ENCODE peak calls at places on chromosomes 7 and 10, in eight cellular contexts. One of them, this sample, is unnamed.

GRCh38 chr10:113056468-113057021 is 106.5 kb downstream of the TCF7L2 start:
- DNase-seq in NB4: no peak
- DNase-seq in HCT116: no peak
- DNase-seq in GM12892: no peak
- DNase-seq in tibial nerve: no peak
- DNase-seq in uterus: no peak
- DNase-seq in body of pancreas: no peak
- DNase-seq in transverse colon: no peak
- DNase-seq in this sample: peak

GRCh38 chr7:56007891-56008290 is 43.4 kb downstream of the PSPH start:
- DNase-seq in NB4: no peak
- DNase-seq in HCT116: no peak
- DNase-seq in GM12892: no peak
- DNase-seq in tibial nerve: no peak
- DNase-seq in uterus: no peak
- DNase-seq in body of pancreas: no peak
- DNase-seq in transverse colon: no peak
- DNase-seq in this sample: no peak

GRCh38 chr7:22426463-22427121 is 69.6 kb upstream of the RAPGEF5 start:
- DNase-seq in NB4: peak
- DNase-seq in HCT116: no peak
- DNase-seq in GM12892: no peak
- DNase-seq in tibial nerve: no peak
- DNase-seq in uterus: no peak
- DNase-seq in body of pancreas: no peak
- DNase-seq in transverse colon: no peak
- DNase-seq in this sample: no peak

GRCh38 chr10:116767235-116767634 is 24.9 kb upstream of the HSPA12A start:
- DNase-seq in NB4: no peak
- DNase-seq in HCT116: no peak
- DNase-seq in GM12892: no peak
- DNase-seq in tibial nerve: no peak
- DNase-seq in uterus: peak
- DNase-seq in body of pancreas: no peak
- DNase-seq in transverse colon: peak
- DNase-seq in this sample: no peak

GRCh38 chr7:144390481-144390880 is 13.0 kb downstream of the NOBOX start:
- DNase-seq in NB4: no peak
- DNase-seq in HCT116: no peak
- DNase-seq in GM12892: no peak
- DNase-seq in tibial nerve: no peak
- DNase-seq in uterus: no peak
- DNase-seq in body of pancreas: no peak
- DNase-seq in transverse colon: no peak
- DNase-seq in this sample: no peak

GRCh38 chr7:48299580-48300169 is 128.4 kb downstream of the ABCA13 start:
- DNase-seq in NB4: peak
- DNase-seq in HCT116: peak
- DNase-seq in GM12892: no peak
- DNase-seq in tibial nerve: peak
- DNase-seq in uterus: no peak
- DNase-seq in body of pancreas: peak
- DNase-seq in transverse colon: peak
- DNase-seq in this sample: peak

GRCh38 chr10:109474817-109475216 is 448.5 kb downstream of the XPNPEP1 start:
- DNase-seq in NB4: no peak
- DNase-seq in HCT116: no peak
- DNase-seq in GM12892: no peak
- DNase-seq in tibial nerve: no peak
- DNase-seq in uterus: no peak
- DNase-seq in body of pancreas: no peak
- DNase-seq in transverse colon: no peak
- DNase-seq in this sample: no peak

GRCh38 chr7:140232959-140233649 is 56.3 kb upstream of the KDM7A start:
- DNase-seq in NB4: no peak
- DNase-seq in HCT116: no peak
- DNase-seq in GM12892: no peak
- DNase-seq in tibial nerve: no peak
- DNase-seq in uterus: no peak
- DNase-seq in body of pancreas: no peak
- DNase-seq in transverse colon: no peak
- DNase-seq in this sample: no peak

GRCh38 chr7:112481833-112482669 is 1.3 kb downstream of the LSMEM1 start:
- DNase-seq in NB4: peak
- DNase-seq in HCT116: peak
- DNase-seq in GM12892: no peak
- DNase-seq in tibial nerve: no peak
- DNase-seq in uterus: peak
- DNase-seq in body of pancreas: no peak
- DNase-seq in transverse colon: peak
- DNase-seq in this sample: peak

GRCh38 chr10:5896208-5896607 is 6.2 kb downstream of the FBH1 start:
- DNase-seq in NB4: no peak
- DNase-seq in HCT116: no peak
- DNase-seq in GM12892: no peak
- DNase-seq in tibial nerve: no peak
- DNase-seq in uterus: no peak
- DNase-seq in body of pancreas: no peak
- DNase-seq in transverse colon: no peak
- DNase-seq in this sample: no peak

GRCh38 chr10:5897504-5897903 is 7.5 kb downstream of the FBH1 start:
- DNase-seq in NB4: no peak
- DNase-seq in HCT116: no peak
- DNase-seq in GM12892: no peak
- DNase-seq in tibial nerve: no peak
- DNase-seq in uterus: no peak
- DNase-seq in body of pancreas: no peak
- DNase-seq in transverse colon: no peak
- DNase-seq in this sample: no peak

GRCh38 chr10:5898163-5898562 is 8.1 kb downstream of the FBH1 start:
- DNase-seq in NB4: no peak
- DNase-seq in HCT116: no peak
- DNase-seq in GM12892: no peak
- DNase-seq in tibial nerve: no peak
- DNase-seq in uterus: no peak
- DNase-seq in body of pancreas: no peak
- DNase-seq in transverse colon: no peak
- DNase-seq in this sample: no peak

GRCh38 chr10:5895804-5896203 is 5.8 kb downstream of the FBH1 start:
- DNase-seq in NB4: no peak
- DNase-seq in HCT116: no peak
- DNase-seq in GM12892: peak
- DNase-seq in tibial nerve: no peak
- DNase-seq in uterus: no peak
- DNase-seq in body of pancreas: no peak
- DNase-seq in transverse colon: peak
- DNase-seq in this sample: no peak

DNA sequence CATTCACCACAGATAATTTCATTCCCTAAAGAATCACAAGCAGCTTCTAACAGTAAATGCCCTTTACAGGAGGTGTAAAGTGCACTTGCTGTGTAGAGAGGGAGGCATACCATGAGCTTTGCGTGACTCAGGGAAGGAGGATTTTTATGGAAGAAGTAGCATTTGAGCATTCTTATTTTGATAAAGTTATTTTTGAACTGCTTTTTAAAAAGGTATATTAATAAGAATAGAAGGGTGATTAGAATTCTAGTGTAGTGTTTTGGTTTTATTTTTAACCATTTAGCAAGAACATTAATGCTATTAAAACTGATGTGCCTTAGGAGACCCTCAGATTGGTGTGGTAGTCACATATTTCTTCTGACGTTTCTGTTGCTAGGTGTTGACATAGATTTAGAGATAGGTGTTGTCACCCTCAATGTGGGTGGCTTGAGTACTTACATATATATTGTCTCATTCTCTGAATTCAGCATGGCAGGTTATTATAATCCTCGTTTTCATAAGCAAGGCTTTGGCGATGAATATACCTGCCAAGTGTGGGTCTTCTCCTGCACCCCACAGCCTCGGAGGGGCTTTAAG is 6.8 kb downstream of the FBH1 start:
- DNase-seq in NB4: no peak
- DNase-seq in HCT116: no peak
- DNase-seq in GM12892: no peak
- DNase-seq in tibial nerve: no peak
- DNase-seq in uterus: no peak
- DNase-seq in body of pancreas: no peak
- DNase-seq in transverse colon: no peak
- DNase-seq in this sample: no peak
- TF ChIP-seq POLR2A in NB4: no peak
- TF ChIP-seq POLR2A in HCT116: no peak
- TF ChIP-seq POLR2A in GM12892: no peak
- TF ChIP-seq POLR2A in tibial nerve: no peak
- TF ChIP-seq POLR2A in uterus: no peak
- TF ChIP-seq POLR2A in body of pancreas: no peak
- TF ChIP-seq POLR2A in transverse colon: no peak
- TF ChIP-seq POLR2A in this sample: no peak

GRCh38 chr7:155309021-155309338 is 11.3 kb downstream of the INSIG1 start:
- DNase-seq in NB4: no peak
- DNase-seq in HCT116: no peak
- DNase-seq in GM12892: no peak
- DNase-seq in tibial nerve: no peak
- DNase-seq in uterus: no peak
- DNase-seq in body of pancreas: no peak
- DNase-seq in transverse colon: no peak
- DNase-seq in this sample: no peak
- TF ChIP-seq POLR2A in NB4: no peak
- TF ChIP-seq POLR2A in HCT116: no peak
- TF ChIP-seq POLR2A in GM12892: no peak
- TF ChIP-seq POLR2A in tibial nerve: no peak
- TF ChIP-seq POLR2A in uterus: no peak
- TF ChIP-seq POLR2A in body of pancreas: no peak
- TF ChIP-seq POLR2A in transverse colon: no peak
- TF ChIP-seq POLR2A in this sample: no peak

GRCh38 chr7:149873074-149873967 is 448 bp upstream of the ATP6V0E2 start:
- DNase-seq in NB4: peak
- DNase-seq in HCT116: peak
- DNase-seq in GM12892: peak
- DNase-seq in tibial nerve: peak
- DNase-seq in uterus: peak
- DNase-seq in body of pancreas: peak
- DNase-seq in transverse colon: peak
- DNase-seq in this sample: no peak

GRCh38 chr7:149870701-149871483 is 2.9 kb upstream of the ATP6V0E2 start:
- DNase-seq in NB4: no peak
- DNase-seq in HCT116: no peak
- DNase-seq in GM12892: no peak
- DNase-seq in tibial nerve: no peak
- DNase-seq in uterus: no peak
- DNase-seq in body of pancreas: no peak
- DNase-seq in transverse colon: no peak
- DNase-seq in this sample: no peak

GRCh38 chr7:149871576-149871975 is 2.2 kb upstream of the ATP6V0E2 start:
- DNase-seq in NB4: no peak
- DNase-seq in HCT116: no peak
- DNase-seq in GM12892: no peak
- DNase-seq in tibial nerve: no peak
- DNase-seq in uterus: no peak
- DNase-seq in body of pancreas: no peak
- DNase-seq in transverse colon: no peak
- DNase-seq in this sample: no peak

GRCh38 chr7:149873968-149874643 is at the start of gene ATP6V0E2:
- DNase-seq in NB4: no peak
- DNase-seq in HCT116: no peak
- DNase-seq in GM12892: no peak
- DNase-seq in tibial nerve: no peak
- DNase-seq in uterus: no peak
- DNase-seq in body of pancreas: no peak
- DNase-seq in transverse colon: no peak
- DNase-seq in this sample: peak

DNA sequence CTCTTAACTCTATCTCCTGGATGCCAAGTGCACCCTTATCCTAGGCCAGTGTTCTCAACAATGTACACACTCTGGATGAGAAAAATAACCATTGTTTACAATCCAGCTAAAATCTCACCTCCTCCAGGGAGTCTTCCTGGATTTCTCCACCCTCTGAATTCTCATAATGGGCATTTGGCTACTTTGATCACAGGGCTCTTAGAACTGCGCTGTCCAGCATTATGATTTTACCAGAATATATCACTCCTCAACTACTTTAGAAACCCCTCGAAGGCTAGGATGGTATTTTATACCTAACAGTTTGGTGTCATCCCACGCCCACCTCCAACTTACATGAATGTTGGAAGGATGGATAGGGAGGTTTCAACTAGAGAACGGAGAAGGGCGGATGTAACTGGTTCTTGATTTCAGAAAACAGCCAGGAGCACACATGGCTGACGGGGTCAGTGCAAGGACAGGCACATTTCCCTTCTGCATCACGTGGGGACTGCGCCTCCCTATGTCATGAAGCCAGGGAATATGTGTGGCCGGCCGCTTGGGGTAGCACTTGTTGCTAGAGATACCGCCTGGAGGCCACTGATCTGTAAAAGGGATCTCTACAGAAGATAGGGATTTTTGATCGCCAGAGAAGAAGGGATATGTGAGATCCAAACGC is 1.2 kb upstream of the ATP6V0E2 start:
- DNase-seq in NB4: peak
- DNase-seq in HCT116: no peak
- DNase-seq in GM12892: peak
- DNase-seq in tibial nerve: peak
- DNase-seq in uterus: peak
- DNase-seq in body of pancreas: peak
- DNase-seq in transverse colon: peak
- DNase-seq in this sample: peak
- TF ChIP-seq POLR2A in NB4: no peak
- TF ChIP-seq POLR2A in HCT116: no peak
- TF ChIP-seq POLR2A in GM12892: no peak
- TF ChIP-seq POLR2A in tibial nerve: no peak
- TF ChIP-seq POLR2A in uterus: no peak
- TF ChIP-seq POLR2A in body of pancreas: peak
- TF ChIP-seq POLR2A in transverse colon: peak
- TF ChIP-seq POLR2A in this sample: no peak

GRCh38 chr10:102919992-102920736 is 2.1 kb downstream of the CNNM2 start:
- DNase-seq in NB4: no peak
- DNase-seq in HCT116: no peak
- DNase-seq in GM12892: no peak
- DNase-seq in tibial nerve: no peak
- DNase-seq in uterus: no peak
- DNase-seq in body of pancreas: no peak
- DNase-seq in transverse colon: no peak
- DNase-seq in this sample: no peak

GRCh38 chr10:102919237-102919959 is 1.3 kb downstream of the CNNM2 start:
- DNase-seq in NB4: no peak
- DNase-seq in HCT116: no peak
- DNase-seq in GM12892: no peak
- DNase-seq in tibial nerve: no peak
- DNase-seq in uterus: no peak
- DNase-seq in body of pancreas: peak
- DNase-seq in transverse colon: peak
- DNase-seq in this sample: no peak

GRCh38 chr10:102918817-102919236 is 733 bp downstream of the CNNM2 start:
- DNase-seq in NB4: peak
- DNase-seq in HCT116: no peak
- DNase-seq in GM12892: peak
- DNase-seq in tibial nerve: no peak
- DNase-seq in uterus: peak
- DNase-seq in body of pancreas: no peak
- DNase-seq in transverse colon: peak
- DNase-seq in this sample: no peak

GRCh38 chr10:102917314-102917961 is 656 bp upstream of the CNNM2 start:
- DNase-seq in NB4: peak
- DNase-seq in HCT116: peak
- DNase-seq in GM12892: peak
- DNase-seq in tibial nerve: peak
- DNase-seq in uterus: peak
- DNase-seq in body of pancreas: peak
- DNase-seq in transverse colon: peak
- DNase-seq in this sample: peak

GRCh38 chr10:102917962-102918816 is at the start of gene CNNM2:
- DNase-seq in NB4: peak
- DNase-seq in HCT116: peak
- DNase-seq in GM12892: peak
- DNase-seq in tibial nerve: peak
- DNase-seq in uterus: peak
- DNase-seq in body of pancreas: peak
- DNase-seq in transverse colon: peak
- DNase-seq in this sample: peak
- TF ChIP-seq POLR2A in NB4: peak
- TF ChIP-seq POLR2A in HCT116: peak
- TF ChIP-seq POLR2A in GM12892: peak
- TF ChIP-seq POLR2A in tibial nerve: no peak
- TF ChIP-seq POLR2A in uterus: peak
- TF ChIP-seq POLR2A in body of pancreas: peak
- TF ChIP-seq POLR2A in transverse colon: peak
- TF ChIP-seq POLR2A in this sample: peak

This sample was measured in H54.